ENCODE peak calls at places on chromosomes 7 and 10, in nine cellular contexts. One of them, this sample, is unnamed.

GRCh38 chr10:79345241-79346011 is 1.8 kb upstream of the PPIF start:
- DNase-seq in tibial nerve: no peak
- DNase-seq in AG10803: no peak
- DNase-seq in esophagus squamous epithelium: no peak
- DNase-seq in sigmoid colon: no peak
- DNase-seq in A549: no peak
- DNase-seq in choroid plexus epithelial cell: no peak
- DNase-seq in astrocyte of the cerebellum: no peak
- DNase-seq in Peyer's patch: no peak
- DNase-seq in this sample: no peak

GRCh38 chr10:48466611-48467240 is 138.1 kb downstream of the ARHGAP22 start:
- DNase-seq in tibial nerve: no peak
- DNase-seq in AG10803: no peak
- DNase-seq in esophagus squamous epithelium: no peak
- DNase-seq in sigmoid colon: no peak
- DNase-seq in A549: no peak
- DNase-seq in choroid plexus epithelial cell: no peak
- DNase-seq in astrocyte of the cerebellum: no peak
- DNase-seq in Peyer's patch: peak
- DNase-seq in this sample: no peak

GRCh38 chr7:157468221-157469111 is 131.7 kb downstream of the DNAJB6 start:
- DNase-seq in tibial nerve: no peak
- DNase-seq in AG10803: no peak
- DNase-seq in esophagus squamous epithelium: no peak
- DNase-seq in sigmoid colon: peak
- DNase-seq in A549: no peak
- DNase-seq in choroid plexus epithelial cell: no peak
- DNase-seq in astrocyte of the cerebellum: no peak
- DNase-seq in Peyer's patch: peak
- DNase-seq in this sample: no peak

GRCh38 chr10:71708301-71708703 is 11.3 kb downstream of the C10orf105 start:
- DNase-seq in tibial nerve: no peak
- DNase-seq in AG10803: no peak
- DNase-seq in esophagus squamous epithelium: no peak
- DNase-seq in sigmoid colon: no peak
- DNase-seq in A549: peak
- DNase-seq in choroid plexus epithelial cell: peak
- DNase-seq in astrocyte of the cerebellum: no peak
- DNase-seq in Peyer's patch: peak
- DNase-seq in this sample: no peak

GRCh38 chr7:151063212-151063561 is 3.8 kb downstream of the SLC4A2 start:
- DNase-seq in tibial nerve: no peak
- DNase-seq in AG10803: peak
- DNase-seq in esophagus squamous epithelium: no peak
- DNase-seq in sigmoid colon: peak
- DNase-seq in A549: peak
- DNase-seq in choroid plexus epithelial cell: peak
- DNase-seq in astrocyte of the cerebellum: no peak
- DNase-seq in Peyer's patch: peak
- DNase-seq in this sample: no peak

GRCh38 chr10:50464004-50464409 is 159.7 kb downstream of the SGMS1 start:
- DNase-seq in tibial nerve: no peak
- DNase-seq in AG10803: no peak
- DNase-seq in esophagus squamous epithelium: no peak
- DNase-seq in sigmoid colon: peak
- DNase-seq in A549: no peak
- DNase-seq in choroid plexus epithelial cell: peak
- DNase-seq in astrocyte of the cerebellum: peak
- DNase-seq in Peyer's patch: no peak
- DNase-seq in this sample: peak

GRCh38 chr7:129089521-129090212 is 34.8 kb upstream of the TNPO3 start:
- DNase-seq in tibial nerve: no peak
- DNase-seq in AG10803: no peak
- DNase-seq in esophagus squamous epithelium: no peak
- DNase-seq in sigmoid colon: no peak
- DNase-seq in A549: no peak
- DNase-seq in choroid plexus epithelial cell: no peak
- DNase-seq in astrocyte of the cerebellum: no peak
- DNase-seq in Peyer's patch: no peak
- DNase-seq in this sample: no peak

GRCh38 chr10:84659027-84659426 is 330.6 kb downstream of the CCSER2 start:
- DNase-seq in tibial nerve: no peak
- DNase-seq in AG10803: no peak
- DNase-seq in esophagus squamous epithelium: no peak
- DNase-seq in sigmoid colon: no peak
- DNase-seq in A549: no peak
- DNase-seq in choroid plexus epithelial cell: no peak
- DNase-seq in astrocyte of the cerebellum: no peak
- DNase-seq in Peyer's patch: no peak
- DNase-seq in this sample: no peak

GRCh38 chr7:100124301-100125229 is 2.2 kb upstream of the MBLAC1 start:
- DNase-seq in tibial nerve: no peak
- DNase-seq in AG10803: no peak
- DNase-seq in esophagus squamous epithelium: no peak
- DNase-seq in sigmoid colon: no peak
- DNase-seq in A549: no peak
- DNase-seq in choroid plexus epithelial cell: no peak
- DNase-seq in astrocyte of the cerebellum: no peak
- DNase-seq in Peyer's patch: no peak
- DNase-seq in this sample: no peak

GRCh38 chr7:91164948-91165845 is 99.0 kb upstream of the FZD1 start:
- DNase-seq in tibial nerve: no peak
- DNase-seq in AG10803: peak
- DNase-seq in esophagus squamous epithelium: no peak
- DNase-seq in sigmoid colon: no peak
- DNase-seq in A549: no peak
- DNase-seq in choroid plexus epithelial cell: peak
- DNase-seq in astrocyte of the cerebellum: peak
- DNase-seq in Peyer's patch: no peak
- DNase-seq in this sample: no peak

GRCh38 chr10:15216700-15217099 is 48.2 kb upstream of the NMT2 start:
- DNase-seq in tibial nerve: no peak
- DNase-seq in AG10803: no peak
- DNase-seq in esophagus squamous epithelium: no peak
- DNase-seq in sigmoid colon: no peak
- DNase-seq in A549: no peak
- DNase-seq in choroid plexus epithelial cell: no peak
- DNase-seq in astrocyte of the cerebellum: no peak
- DNase-seq in Peyer's patch: no peak
- DNase-seq in this sample: no peak

GRCh38 chr7:24817339-24817738 is 60.1 kb upstream of the GSDME start:
- DNase-seq in tibial nerve: no peak
- DNase-seq in AG10803: no peak
- DNase-seq in esophagus squamous epithelium: no peak
- DNase-seq in sigmoid colon: no peak
- DNase-seq in A549: no peak
- DNase-seq in choroid plexus epithelial cell: no peak
- DNase-seq in astrocyte of the cerebellum: no peak
- DNase-seq in Peyer's patch: no peak
- DNase-seq in this sample: no peak

GRCh38 chr7:31933481-31933880 is 136.7 kb downstream of the PDE1C start:
- DNase-seq in tibial nerve: no peak
- DNase-seq in AG10803: peak
- DNase-seq in esophagus squamous epithelium: no peak
- DNase-seq in sigmoid colon: no peak
- DNase-seq in A549: peak
- DNase-seq in choroid plexus epithelial cell: no peak
- DNase-seq in astrocyte of the cerebellum: no peak
- DNase-seq in Peyer's patch: no peak
- DNase-seq in this sample: no peak

GRCh38 chr10:100037758-100038315 is 28.1 kb upstream of the DNMBP start:
- DNase-seq in tibial nerve: no peak
- DNase-seq in AG10803: no peak
- DNase-seq in esophagus squamous epithelium: no peak
- DNase-seq in sigmoid colon: no peak
- DNase-seq in A549: peak
- DNase-seq in choroid plexus epithelial cell: no peak
- DNase-seq in astrocyte of the cerebellum: no peak
- DNase-seq in Peyer's patch: no peak
- DNase-seq in this sample: no peak

GRCh38 chr10:77578583-77579227 is 58.9 kb downstream of the KCNMA1 start:
- DNase-seq in tibial nerve: no peak
- DNase-seq in AG10803: peak
- DNase-seq in esophagus squamous epithelium: no peak
- DNase-seq in sigmoid colon: peak
- DNase-seq in A549: peak
- DNase-seq in choroid plexus epithelial cell: peak
- DNase-seq in astrocyte of the cerebellum: no peak
- DNase-seq in Peyer's patch: no peak
- DNase-seq in this sample: no peak

GRCh38 chr7:151000886-151001495 is 10.2 kb downstream of the NOS3 start:
- DNase-seq in tibial nerve: no peak
- DNase-seq in AG10803: no peak
- DNase-seq in esophagus squamous epithelium: no peak
- DNase-seq in sigmoid colon: no peak
- DNase-seq in A549: no peak
- DNase-seq in choroid plexus epithelial cell: no peak
- DNase-seq in astrocyte of the cerebellum: no peak
- DNase-seq in Peyer's patch: no peak
- DNase-seq in this sample: no peak

DNA sequence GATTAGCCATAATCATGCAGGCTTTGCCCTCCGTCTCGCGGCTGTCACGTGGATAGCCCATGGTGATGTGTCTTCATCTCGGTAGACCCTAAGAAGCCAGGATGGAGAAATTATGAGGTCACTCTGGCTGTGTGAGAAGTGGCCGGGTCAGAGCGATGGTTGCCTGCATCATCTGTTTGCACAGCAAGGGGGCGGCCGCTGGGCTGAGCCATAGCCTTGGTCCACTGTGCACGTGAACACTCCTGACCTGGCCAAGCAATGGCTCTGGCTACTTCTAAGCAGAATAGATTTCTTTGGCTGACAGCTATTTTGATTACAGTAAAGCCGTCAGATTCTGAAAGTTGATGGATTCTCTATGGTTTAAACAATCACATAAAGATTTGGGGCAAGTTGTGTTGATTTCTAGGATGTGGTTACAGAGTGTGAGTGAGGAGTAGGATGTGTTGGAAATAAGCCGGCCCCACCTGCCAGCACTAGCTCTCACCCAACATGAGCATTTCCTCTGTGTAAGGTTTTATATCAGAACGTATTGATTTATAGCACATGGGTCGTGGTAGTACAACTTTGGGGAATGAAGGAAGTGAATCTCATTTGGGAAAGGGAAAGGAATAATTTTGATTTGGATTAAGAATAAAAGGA is 214.4 kb upstream of the GPR26 start:
- DNase-seq in tibial nerve: no peak
- DNase-seq in AG10803: no peak
- DNase-seq in esophagus squamous epithelium: no peak
- DNase-seq in sigmoid colon: peak
- DNase-seq in A549: peak
- DNase-seq in choroid plexus epithelial cell: no peak
- DNase-seq in astrocyte of the cerebellum: no peak
- DNase-seq in Peyer's patch: no peak
- DNase-seq in this sample: no peak
- TF ChIP-seq CTCF in tibial nerve: no peak
- TF ChIP-seq CTCF in AG10803: no peak
- TF ChIP-seq CTCF in esophagus squamous epithelium: no peak
- TF ChIP-seq CTCF in sigmoid colon: no peak
- TF ChIP-seq CTCF in A549: no peak
- TF ChIP-seq CTCF in choroid plexus epithelial cell: no peak
- TF ChIP-seq CTCF in astrocyte of the cerebellum: no peak
- TF ChIP-seq CTCF in Peyer's patch: no peak
- TF ChIP-seq CTCF in this sample: no peak

GRCh38 chr7:66145404-66145843 is 30.8 kb downstream of the CRCP start:
- DNase-seq in tibial nerve: no peak
- DNase-seq in AG10803: peak
- DNase-seq in esophagus squamous epithelium: no peak
- DNase-seq in sigmoid colon: peak
- DNase-seq in A549: no peak
- DNase-seq in choroid plexus epithelial cell: peak
- DNase-seq in astrocyte of the cerebellum: no peak
- DNase-seq in Peyer's patch: peak
- DNase-seq in this sample: no peak
- TF ChIP-seq CTCF in tibial nerve: no peak
- TF ChIP-seq CTCF in AG10803: peak
- TF ChIP-seq CTCF in esophagus squamous epithelium: no peak
- TF ChIP-seq CTCF in sigmoid colon: no peak
- TF ChIP-seq CTCF in A549: no peak
- TF ChIP-seq CTCF in choroid plexus epithelial cell: peak
- TF ChIP-seq CTCF in astrocyte of the cerebellum: no peak
- TF ChIP-seq CTCF in Peyer's patch: no peak
- TF ChIP-seq CTCF in this sample: no peak

DNA sequence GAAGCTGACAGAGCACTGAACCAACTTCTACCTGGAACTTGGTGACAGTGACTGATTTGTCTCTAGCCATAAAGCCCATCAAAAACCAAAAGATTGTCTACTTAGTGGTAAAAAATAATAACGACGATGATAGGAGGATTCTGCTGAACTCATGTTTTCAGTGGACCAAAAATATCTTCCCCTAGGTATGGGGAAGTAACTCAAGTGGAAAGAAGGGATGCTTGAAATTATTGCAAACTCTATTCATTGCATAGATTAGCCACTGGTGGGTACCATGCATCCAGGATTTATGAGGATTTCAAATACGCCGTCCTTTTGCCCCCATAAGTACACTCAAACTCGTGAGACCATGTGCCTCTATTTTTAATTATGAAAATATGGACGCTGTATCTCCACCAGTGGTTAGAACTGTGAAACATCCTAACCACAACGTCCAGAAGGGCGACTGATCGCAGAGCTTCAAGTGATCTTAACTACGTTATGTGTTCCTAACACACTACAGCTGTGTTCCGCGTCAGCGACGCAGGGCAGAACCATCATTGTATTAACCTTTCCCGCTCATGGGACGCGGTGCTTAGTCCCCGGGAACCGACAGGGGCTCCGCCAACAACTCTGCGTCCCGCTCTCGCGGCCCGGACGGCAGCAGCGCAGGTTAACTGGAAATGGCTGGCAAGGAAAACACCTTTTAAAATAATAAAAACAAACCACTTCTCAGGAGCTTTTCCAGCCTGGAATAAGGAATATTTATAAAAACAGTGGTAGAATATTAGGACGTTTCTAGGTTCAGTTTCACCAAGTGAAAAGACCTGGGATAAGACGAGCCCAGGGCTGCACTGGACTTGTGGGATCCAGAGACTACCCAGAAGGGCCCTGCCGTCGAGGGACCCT is 776 bp downstream of the PEX1 start:
- DNase-seq in tibial nerve: no peak
- DNase-seq in AG10803: peak
- DNase-seq in esophagus squamous epithelium: no peak
- DNase-seq in sigmoid colon: no peak
- DNase-seq in A549: peak
- DNase-seq in choroid plexus epithelial cell: peak
- DNase-seq in astrocyte of the cerebellum: peak
- DNase-seq in Peyer's patch: peak
- DNase-seq in this sample: peak
- TF ChIP-seq CTCF in tibial nerve: no peak
- TF ChIP-seq CTCF in AG10803: peak
- TF ChIP-seq CTCF in esophagus squamous epithelium: peak
- TF ChIP-seq CTCF in sigmoid colon: no peak
- TF ChIP-seq CTCF in A549: no peak
- TF ChIP-seq CTCF in choroid plexus epithelial cell: no peak
- TF ChIP-seq CTCF in astrocyte of the cerebellum: peak
- TF ChIP-seq CTCF in Peyer's patch: no peak
- TF ChIP-seq CTCF in this sample: no peak

GRCh38 chr7:124152859-124153692 is 120.2 kb upstream of the TMEM229A start:
- DNase-seq in tibial nerve: no peak
- DNase-seq in AG10803: peak
- DNase-seq in esophagus squamous epithelium: no peak
- DNase-seq in sigmoid colon: no peak
- DNase-seq in A549: peak
- DNase-seq in choroid plexus epithelial cell: peak
- DNase-seq in astrocyte of the cerebellum: no peak
- DNase-seq in Peyer's patch: no peak
- DNase-seq in this sample: no peak
- TF ChIP-seq CTCF in tibial nerve: no peak
- TF ChIP-seq CTCF in AG10803: peak
- TF ChIP-seq CTCF in esophagus squamous epithelium: peak
- TF ChIP-seq CTCF in sigmoid colon: no peak
- TF ChIP-seq CTCF in A549: peak
- TF ChIP-seq CTCF in choroid plexus epithelial cell: peak
- TF ChIP-seq CTCF in astrocyte of the cerebellum: peak
- TF ChIP-seq CTCF in Peyer's patch: no peak
- TF ChIP-seq CTCF in this sample: no peak

This sample was measured in HFF-Myc.